ENCODE peak calls at places on chromosomes 16 and 17, in ten cellular contexts. V is central memory CD4-positive, alpha-beta T cell; Q is stromal cell of bone marrow; A is foreskin fibroblast; U is hepatocyte; F is activated naive CD4-positive, alpha-beta T cell treated with Interleukin-2 at 50 U/mL for 16 hours; L is GM13977; Z is WTC11; R is esophagus squamous epithelium; T is AG10803. G is an unnamed sample.

GRCh38 chr16:84332975-84333684 is 35.2 kb upstream of the ATP2C2 start:
- DNase-seq in V (no peak), Q (no peak), A (no peak), U (no peak), F (no peak), L (no peak), Z (no peak), R (no peak), T (no peak), G (no peak)

GRCh38 chr16:81450783-81451491 is 6.3 kb downstream of the CMIP start:
- DNase-seq in V (no peak), Q (no peak), A (no peak), U (no peak), F (no peak), L (no peak), Z (no peak), R (no peak), T (no peak), G (no peak)

GRCh38 chr17:41654134-41654907 is 29.9 kb upstream of the KRT17 start:
- DNase-seq in V (no peak), Q (no peak), A (no peak), U (peak), F (no peak), L (no peak), Z (no peak), R (no peak), T (no peak), G (no peak)

GRCh38 chr17:67718325-67718941 is 697 bp downstream of the NOL11 start:
- DNase-seq in V (no peak), Q (peak), A (peak), U (peak), F (peak), L (peak), Z (no peak), R (no peak), T (peak), G (peak)

GRCh38 chr17:72399608-72400487 is 279.0 kb downstream of the SOX9 start:
- DNase-seq in V (no peak), Q (no peak), A (no peak), U (peak), F (no peak), L (no peak), Z (no peak), R (no peak), T (no peak), G (no peak)

GRCh38 chr17:42407289-42407836 is 15.7 kb downstream of the CAVIN1 start:
- DNase-seq in V (peak), Q (no peak), A (peak), U (peak), F (peak), L (peak), Z (peak), R (peak), T (peak), G (peak)

GRCh38 chr16:67594956-67595355 is 32.6 kb downstream of the CTCF start:
- DNase-seq in V (no peak), Q (no peak), A (peak), U (peak), F (no peak), L (no peak), Z (no peak), R (no peak), T (peak), G (no peak)

GRCh38 chr17:57032343-57032742 is 52.7 kb upstream of the AKAP1 start:
- DNase-seq in V (no peak), Q (no peak), A (no peak), U (no peak), F (no peak), L (no peak), Z (no peak), R (no peak), T (no peak), G (no peak)

GRCh38 chr17:7992924-7993323 is 9.5 kb upstream of the GUCY2D start:
- DNase-seq in V (no peak), Q (no peak), A (no peak), U (no peak), F (no peak), L (no peak), Z (no peak), R (no peak), T (no peak), G (peak)

GRCh38 chr17:29621751-29622194 is 939 bp downstream of the CORO6 start:
- DNase-seq in V (no peak), Q (no peak), A (no peak), U (no peak), F (no peak), L (no peak), Z (no peak), R (no peak), T (peak), G (no peak)

GRCh38 chr17:36689089-36689667 is 87.8 kb downstream of the MRM1 start:
- DNase-seq in V (no peak), Q (no peak), A (no peak), U (no peak), F (no peak), L (no peak), Z (no peak), R (no peak), T (no peak), G (no peak)

GRCh38 chr16:88192601-88193000 is 190.2 kb upstream of the ZNF469 start:
- DNase-seq in V (no peak), Q (no peak), A (no peak), U (no peak), F (no peak), L (no peak), Z (no peak), R (no peak), T (no peak), G (no peak)

GRCh38 chr17:56793947-56794346 is 39.8 kb downstream of the C17orf67 start:
- DNase-seq in V (no peak), Q (no peak), A (no peak), U (no peak), F (no peak), L (no peak), Z (no peak), R (no peak), T (no peak), G (no peak)

GRCh38 chr16:21023509-21024202 is 123.1 kb downstream of the LYRM1 start:
- DNase-seq in V (no peak), Q (no peak), A (no peak), U (peak), F (no peak), L (no peak), Z (no peak), R (no peak), T (no peak), G (peak)

GRCh38 chr17:82241926-82242697 is 13.3 kb downstream of the SLC16A3 start:
- DNase-seq in V (no peak), Q (no peak), A (no peak), U (no peak), F (no peak), L (no peak), Z (no peak), R (no peak), T (no peak), G (no peak)

GRCh38 chr17:62824290-62825135 is 16.4 kb upstream of the MARCHF10 start:
- DNase-seq in V (no peak), Q (peak), A (peak), U (peak), F (no peak), L (no peak), Z (no peak), R (no peak), T (peak), G (peak)

G was measured in KBM-7.